ENCODE peak calls at places on chromosomes 12 and 14, in seven cellular contexts. One of them, this sample, is unnamed.

GRCh38 chr12:24201258-24201970 is 251.9 kb upstream of the SOX5 start:
- DNase-seq in HCT116: no peak
- DNase-seq in HepG2: no peak
- DNase-seq in H1: no peak
- DNase-seq in GM12878: peak
- DNase-seq in SK-N-SH: no peak
- DNase-seq in K562: no peak
- DNase-seq in this sample: no peak

GRCh38 chr14:91511014-91511466 is 930 bp upstream of the PPP4R3A start:
- DNase-seq in HCT116: peak
- DNase-seq in HepG2: peak
- DNase-seq in H1: no peak
- DNase-seq in GM12878: no peak
- DNase-seq in SK-N-SH: peak
- DNase-seq in K562: no peak
- DNase-seq in this sample: peak

GRCh38 chr14:36835145-36835544 is 173.5 kb downstream of the PAX9 start:
- DNase-seq in HCT116: no peak
- DNase-seq in HepG2: no peak
- DNase-seq in H1: no peak
- DNase-seq in GM12878: no peak
- DNase-seq in SK-N-SH: no peak
- DNase-seq in K562: no peak
- DNase-seq in this sample: no peak

GRCh38 chr12:27572486-27573255 is 48.7 kb downstream of the PPFIBP1 start:
- DNase-seq in HCT116: no peak
- DNase-seq in HepG2: no peak
- DNase-seq in H1: no peak
- DNase-seq in GM12878: no peak
- DNase-seq in SK-N-SH: no peak
- DNase-seq in K562: no peak
- DNase-seq in this sample: no peak

GRCh38 chr12:120231316-120232011 is 30.6 kb upstream of the RPLP0 start:
- DNase-seq in HCT116: peak
- DNase-seq in HepG2: peak
- DNase-seq in H1: no peak
- DNase-seq in GM12878: no peak
- DNase-seq in SK-N-SH: no peak
- DNase-seq in K562: peak
- DNase-seq in this sample: peak

GRCh38 chr12:40012709-40013108 is 93.2 kb downstream of the SLC2A13 start:
- DNase-seq in HCT116: no peak
- DNase-seq in HepG2: no peak
- DNase-seq in H1: no peak
- DNase-seq in GM12878: no peak
- DNase-seq in SK-N-SH: no peak
- DNase-seq in K562: no peak
- DNase-seq in this sample: no peak

GRCh38 chr12:127509066-127509778 is 757.7 kb upstream of the TMEM132C start:
- DNase-seq in HCT116: no peak
- DNase-seq in HepG2: no peak
- DNase-seq in H1: no peak
- DNase-seq in GM12878: no peak
- DNase-seq in SK-N-SH: no peak
- DNase-seq in K562: no peak
- DNase-seq in this sample: no peak

GRCh38 chr12:132583736-132584135 is 26.6 kb downstream of the LRCOL1 start:
- DNase-seq in HCT116: no peak
- DNase-seq in HepG2: no peak
- DNase-seq in H1: peak
- DNase-seq in GM12878: no peak
- DNase-seq in SK-N-SH: no peak
- DNase-seq in K562: no peak
- DNase-seq in this sample: no peak

GRCh38 chr14:75208843-75209242 is 32.4 kb upstream of the TMED10 start:
- DNase-seq in HCT116: no peak
- DNase-seq in HepG2: peak
- DNase-seq in H1: no peak
- DNase-seq in GM12878: no peak
- DNase-seq in SK-N-SH: no peak
- DNase-seq in K562: no peak
- DNase-seq in this sample: no peak

GRCh38 chr12:62332598-62332997 is 72.4 kb downstream of the USP15 start:
- DNase-seq in HCT116: no peak
- DNase-seq in HepG2: no peak
- DNase-seq in H1: no peak
- DNase-seq in GM12878: no peak
- DNase-seq in SK-N-SH: no peak
- DNase-seq in K562: no peak
- DNase-seq in this sample: no peak

GRCh38 chr12:10554971-10555481 is 49.3 kb downstream of the EIF2S3B start:
- DNase-seq in HCT116: no peak
- DNase-seq in HepG2: no peak
- DNase-seq in H1: no peak
- DNase-seq in GM12878: no peak
- DNase-seq in SK-N-SH: no peak
- DNase-seq in K562: no peak
- DNase-seq in this sample: no peak

GRCh38 chr12:20404576-20405346 is 36.4 kb downstream of the PDE3A start:
- DNase-seq in HCT116: no peak
- DNase-seq in HepG2: no peak
- DNase-seq in H1: no peak
- DNase-seq in GM12878: no peak
- DNase-seq in SK-N-SH: peak
- DNase-seq in K562: no peak
- DNase-seq in this sample: no peak

GRCh38 chr12:120584343-120585149 is 3.3 kb upstream of the POP5 start:
- DNase-seq in HCT116: peak
- DNase-seq in HepG2: no peak
- DNase-seq in H1: peak
- DNase-seq in GM12878: no peak
- DNase-seq in SK-N-SH: peak
- DNase-seq in K562: peak
- DNase-seq in this sample: peak

GRCh38 chr12:54984602-54985376 is at the start of gene TESPA1:
- DNase-seq in HCT116: no peak
- DNase-seq in HepG2: no peak
- DNase-seq in H1: no peak
- DNase-seq in GM12878: peak
- DNase-seq in SK-N-SH: no peak
- DNase-seq in K562: no peak
- DNase-seq in this sample: no peak

GRCh38 chr12:79897617-79898016 is 37.3 kb downstream of the PPP1R12A start:
- DNase-seq in HCT116: peak
- DNase-seq in HepG2: peak
- DNase-seq in H1: no peak
- DNase-seq in GM12878: no peak
- DNase-seq in SK-N-SH: no peak
- DNase-seq in K562: no peak
- DNase-seq in this sample: no peak

GRCh38 chr14:99792551-99793212 is 531 bp upstream of the EML1 start:
- DNase-seq in HCT116: no peak
- DNase-seq in HepG2: no peak
- DNase-seq in H1: no peak
- DNase-seq in GM12878: no peak
- DNase-seq in SK-N-SH: no peak
- DNase-seq in K562: no peak
- DNase-seq in this sample: no peak

GRCh38 chr12:102474438-102475064 is 5.8 kb downstream of the IGF1 start:
- DNase-seq in HCT116: peak
- DNase-seq in HepG2: no peak
- DNase-seq in H1: no peak
- DNase-seq in GM12878: no peak
- DNase-seq in SK-N-SH: no peak
- DNase-seq in K562: peak
- DNase-seq in this sample: no peak

GRCh38 chr14:69005432-69006148 is 26.5 kb upstream of the ACTN1 start:
- DNase-seq in HCT116: peak
- DNase-seq in HepG2: peak
- DNase-seq in H1: no peak
- DNase-seq in GM12878: no peak
- DNase-seq in SK-N-SH: peak
- DNase-seq in K562: no peak
- DNase-seq in this sample: no peak

GRCh38 chr12:9064815-9065606 is 50.7 kb downstream of the A2M start:
- DNase-seq in HCT116: peak
- DNase-seq in HepG2: peak
- DNase-seq in H1: peak
- DNase-seq in GM12878: no peak
- DNase-seq in SK-N-SH: peak
- DNase-seq in K562: no peak
- DNase-seq in this sample: peak

GRCh38 chr12:111150476-111150875 is 218.4 kb downstream of the PHETA1 start:
- DNase-seq in HCT116: no peak
- DNase-seq in HepG2: no peak
- DNase-seq in H1: no peak
- DNase-seq in GM12878: no peak
- DNase-seq in SK-N-SH: no peak
- DNase-seq in K562: no peak
- DNase-seq in this sample: no peak

GRCh38 chr12:54413284-54414190 is 5.5 kb downstream of the ITGA5 start:
- DNase-seq in HCT116: no peak
- DNase-seq in HepG2: no peak
- DNase-seq in H1: no peak
- DNase-seq in GM12878: no peak
- DNase-seq in SK-N-SH: no peak
- DNase-seq in K562: no peak
- DNase-seq in this sample: no peak

GRCh38 chr14:61547186-61548121 is 147.9 kb upstream of the HIF1A start:
- DNase-seq in HCT116: no peak
- DNase-seq in HepG2: no peak
- DNase-seq in H1: no peak
- DNase-seq in GM12878: no peak
- DNase-seq in SK-N-SH: no peak
- DNase-seq in K562: no peak
- DNase-seq in this sample: no peak

GRCh38 chr14:79702197-79702596 is 509.1 kb downstream of the DIO2 start:
- DNase-seq in HCT116: no peak
- DNase-seq in HepG2: no peak
- DNase-seq in H1: no peak
- DNase-seq in GM12878: no peak
- DNase-seq in SK-N-SH: no peak
- DNase-seq in K562: no peak
- DNase-seq in this sample: no peak

GRCh38 chr12:57811028-57811755 is 7.3 kb downstream of the AVIL start:
- DNase-seq in HCT116: no peak
- DNase-seq in HepG2: no peak
- DNase-seq in H1: no peak
- DNase-seq in GM12878: no peak
- DNase-seq in SK-N-SH: no peak
- DNase-seq in K562: no peak
- DNase-seq in this sample: no peak

GRCh38 chr12:131220007-131220685 is 266.4 kb downstream of the ADGRD1 start:
- DNase-seq in HCT116: no peak
- DNase-seq in HepG2: no peak
- DNase-seq in H1: no peak
- DNase-seq in GM12878: no peak
- DNase-seq in SK-N-SH: no peak
- DNase-seq in K562: no peak
- DNase-seq in this sample: no peak

GRCh38 chr12:104680070-104680469 is 223.3 kb downstream of the CHST11 start:
- DNase-seq in HCT116: peak
- DNase-seq in HepG2: peak
- DNase-seq in H1: no peak
- DNase-seq in GM12878: peak
- DNase-seq in SK-N-SH: peak
- DNase-seq in K562: no peak
- DNase-seq in this sample: no peak
- TF ChIP-seq JUND in HCT116: no peak
- TF ChIP-seq JUND in HepG2: no peak
- TF ChIP-seq JUND in H1: no peak
- TF ChIP-seq JUND in GM12878: no peak
- TF ChIP-seq JUND in SK-N-SH: no peak
- TF ChIP-seq JUND in K562: no peak
- TF ChIP-seq JUND in this sample: no peak

DNA sequence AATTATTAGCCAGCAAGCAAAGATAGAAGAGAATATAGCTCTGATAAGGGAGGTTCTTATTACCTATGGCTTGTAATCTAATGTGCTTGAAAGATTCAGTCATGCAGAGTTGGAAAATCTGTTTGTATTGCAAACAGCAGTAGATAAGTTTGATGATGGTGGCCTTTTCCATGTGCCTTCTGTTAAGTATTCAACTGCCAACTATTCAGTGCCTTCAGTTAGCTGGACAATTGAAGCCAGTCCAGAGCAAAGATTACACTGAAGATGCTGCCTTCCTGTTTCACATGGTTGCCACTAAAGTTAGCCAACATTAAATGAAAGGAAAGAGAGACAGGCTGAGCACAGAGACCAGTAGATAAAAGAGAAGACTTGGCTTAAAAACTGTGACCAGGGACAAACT is 92.7 kb upstream of the SLC38A2 start:
- DNase-seq in HCT116: no peak
- DNase-seq in HepG2: peak
- DNase-seq in H1: no peak
- DNase-seq in GM12878: no peak
- DNase-seq in SK-N-SH: no peak
- DNase-seq in K562: no peak
- DNase-seq in this sample: no peak
- TF ChIP-seq JUND in HCT116: no peak
- TF ChIP-seq JUND in HepG2: no peak
- TF ChIP-seq JUND in H1: no peak
- TF ChIP-seq JUND in GM12878: no peak
- TF ChIP-seq JUND in SK-N-SH: no peak
- TF ChIP-seq JUND in K562: no peak
- TF ChIP-seq JUND in this sample: no peak

DNA sequence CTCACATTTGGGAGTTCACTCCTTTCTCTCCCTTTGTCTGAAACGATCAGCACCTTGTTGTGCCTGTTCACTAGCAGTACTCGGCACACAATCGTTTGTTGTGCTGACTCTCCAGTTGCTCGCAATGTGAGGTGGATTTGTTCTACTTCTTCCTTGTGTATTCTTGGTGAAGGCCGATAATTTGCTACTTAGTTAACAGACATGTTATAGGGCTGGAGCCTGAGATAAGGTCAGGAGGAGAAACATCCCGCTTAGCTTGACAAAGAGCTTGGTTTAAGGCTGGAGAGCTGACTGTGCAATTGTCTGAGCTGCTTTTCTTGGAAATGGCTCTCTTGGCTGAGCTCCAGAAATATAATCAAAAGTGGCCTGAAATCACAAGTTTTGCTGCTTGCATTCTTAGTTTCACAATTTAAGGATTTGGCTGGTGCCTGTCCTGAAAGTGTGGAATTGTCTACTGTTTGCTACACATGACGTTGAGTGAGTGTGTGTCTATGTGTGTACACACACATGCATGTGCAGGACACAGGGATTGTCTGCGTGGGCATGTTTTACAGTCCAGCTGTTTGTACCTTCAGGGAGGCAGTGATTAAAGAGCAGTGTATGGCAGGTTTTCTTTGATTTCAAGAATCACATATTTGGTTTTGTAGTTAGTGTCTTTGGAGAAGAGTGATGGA is 77.7 kb downstream of the ARF6 start:
- DNase-seq in HCT116: no peak
- DNase-seq in HepG2: no peak
- DNase-seq in H1: no peak
- DNase-seq in GM12878: no peak
- DNase-seq in SK-N-SH: no peak
- DNase-seq in K562: peak
- DNase-seq in this sample: peak
- TF ChIP-seq JUND in HCT116: no peak
- TF ChIP-seq JUND in HepG2: no peak
- TF ChIP-seq JUND in H1: no peak
- TF ChIP-seq JUND in GM12878: no peak
- TF ChIP-seq JUND in SK-N-SH: no peak
- TF ChIP-seq JUND in K562: peak
- TF ChIP-seq JUND in this sample: no peak

GRCh38 chr12:115763376-115763775 is 514.1 kb downstream of the MED13L start:
- DNase-seq in HCT116: no peak
- DNase-seq in HepG2: no peak
- DNase-seq in H1: no peak
- DNase-seq in GM12878: no peak
- DNase-seq in SK-N-SH: no peak
- DNase-seq in K562: no peak
- DNase-seq in this sample: no peak
- TF ChIP-seq JUND in HCT116: no peak
- TF ChIP-seq JUND in HepG2: no peak
- TF ChIP-seq JUND in H1: no peak
- TF ChIP-seq JUND in GM12878: no peak
- TF ChIP-seq JUND in SK-N-SH: no peak
- TF ChIP-seq JUND in K562: no peak
- TF ChIP-seq JUND in this sample: no peak

This sample was measured in T47D.